ENCODE peak calls at places on chromosome 9, in ten cellular contexts. S, W, Q, Y, G, A, K, V, M and T are unnamed samples.

GRCh38 chr9:92003308-92004044 is 53.4 kb upstream of the ROR2 start:
- DNase-seq in S (peak), W (no peak), Q (no peak), Y (no peak), G (no peak), A (no peak), K (no peak), V (no peak), M (no peak), T (no peak)

GRCh38 chr9:133403766-133404439 is 13.9 kb downstream of the REXO4 start:
- DNase-seq in S (peak), W (no peak), Q (peak), Y (no peak), G (no peak), A (no peak), K (no peak), V (no peak), M (no peak), T (no peak)

GRCh38 chr9:3059781-3060468 is 216.0 kb upstream of the PUM3 start:
- DNase-seq in S (no peak), W (no peak), Q (no peak), Y (no peak), G (no peak), A (no peak), K (no peak), V (no peak), M (no peak), T (no peak)

GRCh38 chr9:16071400-16071799 is 518.6 kb downstream of the CCDC171 start:
- DNase-seq in S (no peak), W (no peak), Q (no peak), Y (no peak), G (no peak), A (no peak), K (no peak), V (no peak), M (no peak), T (no peak)

GRCh38 chr9:10661376-10661775 is 48.6 kb upstream of the PTPRD start:
- DNase-seq in S (no peak), W (no peak), Q (no peak), Y (no peak), G (no peak), A (no peak), K (no peak), V (no peak), M (no peak), T (no peak)

GRCh38 chr9:113152699-113153098 is 1.9 kb downstream of the SLC31A2 start:
- DNase-seq in S (no peak), W (no peak), Q (peak), Y (no peak), G (no peak), A (no peak), K (no peak), V (no peak), M (no peak), T (no peak)

GRCh38 chr9:96487949-96488348 is 38.0 kb downstream of the HABP4 start:
- DNase-seq in S (no peak), W (peak), Q (peak), Y (no peak), G (no peak), A (peak), K (no peak), V (peak), M (no peak), T (no peak)

GRCh38 chr9:36796671-36797419 is 224.2 kb downstream of the MELK start:
- DNase-seq in S (no peak), W (no peak), Q (no peak), Y (no peak), G (no peak), A (no peak), K (no peak), V (no peak), M (no peak), T (no peak)

GRCh38 chr9:2145746-2146145 is 130.6 kb downstream of the SMARCA2 start:
- DNase-seq in S (no peak), W (no peak), Q (no peak), Y (no peak), G (no peak), A (no peak), K (no peak), V (no peak), M (no peak), T (no peak)

GRCh38 chr9:87290241-87290700 is 207.4 kb upstream of the DAPK1 start:
- DNase-seq in S (no peak), W (no peak), Q (peak), Y (no peak), G (no peak), A (no peak), K (no peak), V (no peak), M (no peak), T (no peak)

GRCh38 chr9:128282500-128282899 is 6.4 kb downstream of the SWI5 start:
- DNase-seq in S (no peak), W (peak), Q (no peak), Y (peak), G (peak), A (no peak), K (no peak), V (no peak), M (no peak), T (no peak)

GRCh38 chr9:27276182-27277030 is 20.5 kb downstream of the EQTN start:
- DNase-seq in S (no peak), W (peak), Q (peak), Y (peak), G (peak), A (no peak), K (no peak), V (peak), M (no peak), T (peak)

GRCh38 chr9:37102476-37102875 is 17.9 kb upstream of the ZCCHC7 start:
- DNase-seq in S (no peak), W (peak), Q (no peak), Y (no peak), G (no peak), A (no peak), K (no peak), V (no peak), M (no peak), T (no peak)

GRCh38 chr9:114110180-114110579 is 11.1 kb upstream of the KIF12 start:
- DNase-seq in S (no peak), W (peak), Q (no peak), Y (peak), G (peak), A (no peak), K (no peak), V (peak), M (no peak), T (peak)

GRCh38 chr9:26170224-26170623 is 492.0 kb upstream of the TUSC1 start:
- DNase-seq in S (no peak), W (peak), Q (no peak), Y (peak), G (peak), A (no peak), K (no peak), V (no peak), M (no peak), T (no peak)

GRCh38 chr9:133417541-133418461 is at the start of gene REXO4:
- DNase-seq in S (peak), W (peak), Q (peak), Y (peak), G (peak), A (peak), K (peak), V (peak), M (peak), T (peak)

GRCh38 chr9:107615325-107615724 is 125.8 kb upstream of the KLF4 start:
- DNase-seq in S (no peak), W (peak), Q (no peak), Y (no peak), G (no peak), A (no peak), K (no peak), V (peak), M (no peak), T (no peak)

GRCh38 chr9:119963258-119963797 is 594.1 kb upstream of the BRINP1 start:
- DNase-seq in S (no peak), W (peak), Q (no peak), Y (peak), G (peak), A (no peak), K (no peak), V (peak), M (no peak), T (peak)

GRCh38 chr9:137676998-137677397 is 58.2 kb downstream of the EHMT1 start:
- DNase-seq in S (no peak), W (no peak), Q (no peak), Y (no peak), G (no peak), A (no peak), K (no peak), V (no peak), M (no peak), T (no peak)

GRCh38 chr9:137680445-137681358 is 61.9 kb downstream of the EHMT1 start:
- DNase-seq in S (no peak), W (no peak), Q (no peak), Y (no peak), G (no peak), A (no peak), K (no peak), V (no peak), M (no peak), T (no peak)

GRCh38 chr9:137679249-137679648 is 60.4 kb downstream of the EHMT1 start:
- DNase-seq in S (no peak), W (no peak), Q (no peak), Y (no peak), G (no peak), A (no peak), K (no peak), V (no peak), M (no peak), T (no peak)

GRCh38 chr9:137679695-137680305 is 61.0 kb downstream of the EHMT1 start:
- DNase-seq in S (no peak), W (no peak), Q (no peak), Y (no peak), G (no peak), A (no peak), K (no peak), V (no peak), M (no peak), T (no peak)

GRCh38 chr9:137678202-137678601 is 59.4 kb downstream of the EHMT1 start:
- DNase-seq in S (no peak), W (no peak), Q (no peak), Y (no peak), G (no peak), A (no peak), K (no peak), V (no peak), M (no peak), T (no peak)
- TF ChIP-seq CTCF in S (no peak), W (no peak), Q (no peak), Y (no peak), G (no peak), A (no peak), K (no peak), V (no peak), M (no peak), T (no peak)

GRCh38 chr9:38394419-38394818 is 1.9 kb downstream of the ALDH1B1 start:
- DNase-seq in S (no peak), W (no peak), Q (no peak), Y (no peak), G (no peak), A (no peak), K (no peak), V (no peak), M (no peak), T (no peak)
- H3K4me3 ChIP-seq in S (no peak), W (no peak), Q (no peak), Y (no peak), G (no peak), A (no peak), K (no peak), V (no peak), M (no peak), T (no peak)

DNA sequence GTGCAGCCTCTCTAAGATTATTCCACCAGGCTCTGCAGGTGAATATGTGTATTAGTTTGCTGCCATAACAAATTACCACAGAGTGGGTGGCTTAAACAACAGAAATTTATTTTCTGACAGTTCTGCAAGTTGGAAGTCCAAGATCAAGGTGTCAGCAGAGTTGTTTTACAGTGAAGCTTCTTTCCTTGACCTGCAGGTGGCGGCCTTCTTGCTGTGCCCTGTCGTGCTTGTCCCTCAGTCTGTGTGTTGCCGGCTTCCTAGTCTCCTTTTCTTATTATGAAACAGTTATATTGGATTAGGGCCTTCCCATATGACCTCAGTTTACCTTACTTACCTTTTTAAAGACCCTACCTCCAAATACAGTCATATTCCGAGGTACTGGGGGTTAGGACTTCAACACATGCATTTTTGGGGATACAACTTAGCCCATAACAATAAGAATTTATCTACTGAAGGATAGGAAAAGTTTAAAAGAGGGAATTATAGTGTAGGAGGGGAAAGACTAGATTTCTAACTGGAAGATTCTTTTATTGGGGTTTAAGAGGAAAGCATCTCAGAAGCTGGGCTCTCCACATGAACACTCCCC is 97.4 kb downstream of the OSTF1 start:
- DNase-seq in S (peak), W (peak), Q (peak), Y (no peak), G (no peak), A (no peak), K (no peak), V (no peak), M (no peak), T (no peak)
- TF ChIP-seq CTCF in S (peak), W (peak), Q (peak), Y (peak), G (peak), A (peak), K (no peak), V (peak), M (no peak), T (peak)

GRCh38 chr9:18826248-18826647 is 206.8 kb downstream of the SAXO1 start:
- DNase-seq in S (no peak), W (no peak), Q (no peak), Y (no peak), G (no peak), A (no peak), K (no peak), V (no peak), M (no peak), T (no peak)
- H3K4me3 ChIP-seq in S (no peak), W (no peak), Q (no peak), Y (no peak), G (no peak), A (no peak), K (no peak), V (no peak), M (no peak), T (no peak)

GRCh38 chr9:33290994-33291397 is 680 bp downstream of the NFX1 start:
- DNase-seq in S (no peak), W (peak), Q (no peak), Y (peak), G (no peak), A (no peak), K (no peak), V (no peak), M (no peak), T (peak)
- TF ChIP-seq CTCF in S (no peak), W (no peak), Q (no peak), Y (no peak), G (no peak), A (no peak), K (no peak), V (no peak), M (no peak), T (peak)

GRCh38 chr9:93813687-93814560 is 141.2 kb downstream of the BARX1 start:
- DNase-seq in S (peak), W (no peak), Q (no peak), Y (no peak), G (no peak), A (no peak), K (no peak), V (no peak), M (no peak), T (no peak)

GRCh38 chr9:93814561-93814960 is 140.6 kb downstream of the BARX1 start:
- DNase-seq in S (no peak), W (no peak), Q (no peak), Y (no peak), G (no peak), A (no peak), K (no peak), V (no peak), M (no peak), T (no peak)

GRCh38 chr9:93812410-93812668 is 142.8 kb downstream of the BARX1 start:
- DNase-seq in S (no peak), W (no peak), Q (no peak), Y (no peak), G (no peak), A (no peak), K (no peak), V (no peak), M (no peak), T (no peak)

GRCh38 chr9:93815135-93815534 is 140.0 kb downstream of the BARX1 start:
- DNase-seq in S (peak), W (no peak), Q (no peak), Y (no peak), G (no peak), A (no peak), K (no peak), V (no peak), M (no peak), T (no peak)

GRCh38 chr9:93813221-93813620 is 141.9 kb downstream of the BARX1 start:
- DNase-seq in S (no peak), W (no peak), Q (no peak), Y (no peak), G (no peak), A (no peak), K (no peak), V (no peak), M (no peak), T (no peak)
- H3K4me3 ChIP-seq in S (no peak), W (no peak), Q (no peak), Y (no peak), G (no peak), A (no peak), K (no peak), V (no peak), M (no peak), T (no peak)